ENCODE peak calls at places on chromosomes 6 and 20, in nine cellular contexts. W is HCT116, G is A549, O is HepG2, U is GM23338, D is Panc1, F is SK-N-SH, S is K562, Z is GM12878. H is an unnamed sample.

GRCh38 chr6:90393232-90393884 is 96.7 kb upstream of the BACH2 start:
- DNase-seq in W (peak), G (peak), O (peak), U (peak), D (no peak), F (peak), S (peak), Z (no peak), H (peak)

GRCh38 chr6:157096522-157096921 is 226.8 kb downstream of the TMEM242 start:
- DNase-seq in W (no peak), G (no peak), O (peak), U (no peak), D (no peak), F (no peak), S (no peak), Z (no peak), H (no peak)

GRCh38 chr20:64156886-64157875 is 7.1 kb upstream of the MYT1 start:
- DNase-seq in W (no peak), G (no peak), O (no peak), U (no peak), D (no peak), F (no peak), S (no peak), Z (no peak), H (no peak)

GRCh38 chr6:33822575-33823395 is 19.0 kb upstream of the MLN start:
- DNase-seq in W (peak), G (peak), O (peak), U (peak), D (no peak), F (peak), S (peak), Z (no peak), H (no peak)

GRCh38 chr6:117548797-117549301 is 53.5 kb downstream of the GOPC start:
- DNase-seq in W (no peak), G (no peak), O (peak), U (peak), D (no peak), F (no peak), S (no peak), Z (no peak), H (no peak)

GRCh38 chr6:123016431-123017110 is 20.5 kb downstream of the CLVS2 start:
- DNase-seq in W (no peak), G (no peak), O (no peak), U (no peak), D (no peak), F (no peak), S (no peak), Z (no peak), H (no peak)

GRCh38 chr6:99093781-99094180 is 146.0 kb upstream of the FBXL4 start:
- DNase-seq in W (no peak), G (no peak), O (no peak), U (no peak), D (no peak), F (no peak), S (no peak), Z (no peak), H (no peak)

GRCh38 chr20:35828434-35828833 is 56.6 kb downstream of the PHF20 start:
- DNase-seq in W (no peak), G (no peak), O (no peak), U (no peak), D (no peak), F (peak), S (no peak), Z (no peak), H (no peak)

GRCh38 chr6:28003661-28004060 is 46.6 kb downstream of the OR2B6 start:
- DNase-seq in W (no peak), G (no peak), O (no peak), U (no peak), D (no peak), F (no peak), S (no peak), Z (no peak), H (no peak)

GRCh38 chr6:164039954-164040375 is 625.4 kb downstream of the QKI start:
- DNase-seq in W (no peak), G (no peak), O (no peak), U (no peak), D (no peak), F (no peak), S (peak), Z (no peak), H (no peak)

GRCh38 chr6:82761674-82762345 is 303.8 kb downstream of the UBE3D start:
- DNase-seq in W (no peak), G (no peak), O (no peak), U (no peak), D (no peak), F (no peak), S (no peak), Z (no peak), H (no peak)

GRCh38 chr6:130849501-130850039 is 22.4 kb downstream of the SMLR1 start:
- DNase-seq in W (no peak), G (no peak), O (no peak), U (no peak), D (no peak), F (no peak), S (no peak), Z (no peak), H (no peak)

GRCh38 chr6:75824160-75824559 is 75.1 kb downstream of the MYO6 start:
- DNase-seq in W (no peak), G (no peak), O (no peak), U (no peak), D (no peak), F (no peak), S (no peak), Z (peak), H (no peak)

GRCh38 chr6:143677577-143677890 is 231 bp upstream of the PHACTR2 start:
- DNase-seq in W (no peak), G (no peak), O (no peak), U (no peak), D (no peak), F (no peak), S (no peak), Z (no peak), H (no peak)

GRCh38 chr20:32780749-32781402 is 18.7 kb downstream of the DNMT3B start:
- DNase-seq in W (no peak), G (no peak), O (no peak), U (peak), D (no peak), F (no peak), S (no peak), Z (no peak), H (no peak)

GRCh38 chr20:50724851-50725721 is 6.3 kb upstream of the PARD6B start:
- DNase-seq in W (peak), G (peak), O (peak), U (peak), D (no peak), F (peak), S (peak), Z (no peak), H (no peak)

GRCh38 chr6:7106215-7106751 is 1.5 kb upstream of the RREB1 start:
- DNase-seq in W (no peak), G (no peak), O (peak), U (no peak), D (no peak), F (no peak), S (no peak), Z (no peak), H (no peak)

GRCh38 chr6:7050911-7051779 is 56.6 kb upstream of the RREB1 start:
- DNase-seq in W (no peak), G (no peak), O (no peak), U (peak), D (no peak), F (no peak), S (no peak), Z (no peak), H (peak)

GRCh38 chr6:156886409-156886808 is 109.2 kb downstream of the ARID1B start:
- DNase-seq in W (no peak), G (no peak), O (no peak), U (no peak), D (no peak), F (no peak), S (peak), Z (no peak), H (peak)

GRCh38 chr6:90319044-90319443 is 22.4 kb upstream of the BACH2 start:
- DNase-seq in W (no peak), G (no peak), O (no peak), U (no peak), D (no peak), F (no peak), S (no peak), Z (no peak), H (no peak)

GRCh38 chr6:15044948-15045347 is 200.9 kb upstream of the JARID2 start:
- DNase-seq in W (no peak), G (no peak), O (no peak), U (no peak), D (no peak), F (no peak), S (no peak), Z (no peak), H (no peak)

GRCh38 chr20:58515240-58516212 is at the start of gene APCDD1L:
- DNase-seq in W (no peak), G (no peak), O (no peak), U (peak), D (no peak), F (no peak), S (peak), Z (no peak), H (no peak)

GRCh38 chr20:19026901-19027644 is 185.4 kb upstream of the SLC24A3 start:
- DNase-seq in W (no peak), G (no peak), O (peak), U (peak), D (no peak), F (no peak), S (no peak), Z (no peak), H (no peak)

GRCh38 chr6:29631860-29632731 is 887 bp downstream of the GABBR1 start:
- DNase-seq in W (no peak), G (peak), O (no peak), U (peak), D (no peak), F (peak), S (peak), Z (no peak), H (no peak)
- H3K4me3 ChIP-seq in W (peak), G (peak), O (peak), U (peak), D (peak), F (peak), S (peak), Z (peak), H (peak)

GRCh38 chr6:111986651-111987050 is 67.3 kb upstream of the CCN6 start:
- DNase-seq in W (no peak), G (no peak), O (no peak), U (no peak), D (no peak), F (no peak), S (no peak), Z (no peak), H (no peak)

GRCh38 chr6:111984516-111985201 is 69.2 kb upstream of the CCN6 start:
- DNase-seq in W (no peak), G (no peak), O (no peak), U (no peak), D (no peak), F (no peak), S (no peak), Z (no peak), H (no peak)

GRCh38 chr6:111984081-111984480 is 69.8 kb upstream of the CCN6 start:
- DNase-seq in W (no peak), G (no peak), O (no peak), U (no peak), D (no peak), F (no peak), S (no peak), Z (no peak), H (no peak)

GRCh38 chr6:111987295-111987694 is 66.6 kb upstream of the CCN6 start:
- DNase-seq in W (no peak), G (no peak), O (no peak), U (no peak), D (no peak), F (no peak), S (no peak), Z (no peak), H (no peak)

DNA sequence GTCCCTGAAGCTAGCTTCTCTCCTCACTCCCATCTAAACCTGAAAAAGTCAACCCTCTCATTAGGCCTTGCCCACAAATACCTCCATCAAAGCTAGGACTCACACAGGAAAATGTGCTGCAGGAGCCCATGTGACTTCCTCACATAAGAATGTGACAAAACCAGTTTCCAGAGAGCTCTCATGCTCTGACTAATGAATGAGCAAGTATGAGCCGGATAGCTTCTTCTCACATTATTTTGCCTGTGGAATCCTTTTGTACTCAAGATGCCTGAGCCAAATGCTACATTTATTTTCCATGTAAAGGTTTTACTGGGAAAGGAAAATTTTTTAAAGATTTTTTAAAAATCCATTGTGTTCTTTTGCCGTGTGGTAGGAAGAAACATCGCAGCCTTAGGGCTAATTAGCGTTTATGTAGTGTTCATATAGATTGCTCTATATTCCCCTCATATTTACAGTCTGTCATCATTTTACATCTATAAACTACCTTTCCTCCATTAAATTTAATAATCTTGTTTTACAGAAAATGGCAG is 68.6 kb upstream of the CCN6 start:
- DNase-seq in W (peak), G (no peak), O (no peak), U (peak), D (no peak), F (no peak), S (no peak), Z (no peak), H (no peak)
- H3K27ac ChIP-seq in W (peak), G (no peak), O (no peak), U (no peak), D (no peak), F (peak), S (no peak), Z (no peak), H (no peak)

DNA sequence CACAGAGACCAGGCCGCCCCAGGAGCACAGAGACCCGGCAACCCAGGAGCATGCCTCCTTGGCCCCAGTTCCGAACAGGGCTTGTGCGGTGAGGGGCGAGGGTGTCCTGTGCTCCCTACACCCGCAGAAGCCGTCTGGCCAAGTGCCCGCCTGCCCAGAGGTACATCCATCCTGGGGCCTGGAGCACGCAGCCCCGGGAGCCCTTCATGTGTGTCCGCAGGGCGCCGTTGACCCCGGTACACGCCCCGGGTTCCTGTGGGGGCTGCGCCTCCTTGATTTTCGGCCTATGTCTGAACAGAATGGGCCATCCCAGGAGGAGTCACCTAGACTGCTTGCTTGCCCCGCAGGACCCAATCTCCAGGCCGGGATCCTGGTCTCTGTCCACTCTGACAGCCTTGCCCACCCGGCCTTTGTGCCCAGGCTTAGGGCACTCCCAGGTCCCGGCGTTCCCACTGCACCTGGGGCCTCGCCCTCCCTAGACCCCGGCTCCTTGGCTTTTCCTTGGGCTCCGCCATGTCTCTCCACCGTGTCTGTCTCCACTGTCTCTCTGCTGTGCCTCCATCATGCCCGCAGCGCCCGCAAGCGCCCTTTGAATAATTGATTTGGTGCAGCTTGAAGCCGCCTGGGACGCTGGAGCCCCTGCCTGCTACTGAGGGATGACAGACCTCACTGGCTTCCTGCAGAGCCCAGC is 219.9 kb downstream of the ERMARD start:
- DNase-seq in W (no peak), G (no peak), O (no peak), U (no peak), D (no peak), F (peak), S (no peak), Z (no peak), H (no peak)
- TF ChIP-seq REST in W (no peak), G (no peak), O (no peak), U (no peak), D (no peak), F (no peak), S (no peak), Z (no peak), H (no peak)

GRCh38 chr20:3172126-3172932 is 1.0 kb downstream of the LZTS3 start:
- DNase-seq in W (no peak), G (no peak), O (no peak), U (no peak), D (no peak), F (no peak), S (no peak), Z (no peak), H (no peak)
- H3K4me3 ChIP-seq in W (peak), G (peak), O (peak), U (peak), D (peak), F (peak), S (peak), Z (no peak), H (no peak)

GRCh38 chr20:59646487-59646886 is 42.1 kb downstream of the PHACTR3 start:
- DNase-seq in W (no peak), G (no peak), O (no peak), U (no peak), D (no peak), F (no peak), S (no peak), Z (no peak), H (no peak)
- H3K27ac ChIP-seq in W (no peak), G (no peak), O (no peak), U (no peak), D (no peak), F (no peak), S (no peak), Z (no peak), H (no peak)

GRCh38 chr20:20209684-20210083 is 157.4 kb downstream of the CFAP61 start:
- DNase-seq in W (no peak), G (no peak), O (no peak), U (no peak), D (no peak), F (no peak), S (no peak), Z (no peak), H (no peak)

GRCh38 chr20:20210943-20211273 is 157.0 kb upstream of the INSM1 start:
- DNase-seq in W (no peak), G (no peak), O (no peak), U (no peak), D (no peak), F (no peak), S (no peak), Z (no peak), H (no peak)

GRCh38 chr20:20211988-20212518 is 155.9 kb upstream of the INSM1 start:
- DNase-seq in W (no peak), G (no peak), O (no peak), U (no peak), D (no peak), F (no peak), S (no peak), Z (no peak), H (no peak)

GRCh38 chr20:20211274-20211987 is 156.5 kb upstream of the INSM1 start:
- DNase-seq in W (no peak), G (no peak), O (no peak), U (no peak), D (no peak), F (no peak), S (no peak), Z (no peak), H (no peak)

DNA sequence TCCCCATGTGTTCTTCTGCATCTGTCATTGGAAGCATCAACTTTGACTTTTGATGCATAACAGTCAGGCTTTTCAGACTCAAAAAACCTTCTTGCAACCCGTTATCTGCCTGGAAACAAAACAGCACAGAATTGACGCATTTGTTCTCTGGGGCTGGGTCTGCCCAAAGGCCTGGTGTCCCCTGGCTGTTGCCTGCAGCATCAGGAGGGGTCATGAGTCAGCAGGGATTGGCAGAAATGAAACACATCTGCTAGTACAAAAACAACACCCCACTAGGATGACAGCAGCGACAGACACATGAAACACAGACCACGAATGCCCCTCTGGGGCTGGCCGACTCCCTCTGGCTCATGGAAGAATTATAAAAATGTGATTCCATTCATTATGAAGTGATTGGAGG is 157.6 kb upstream of the INSM1 start:
- DNase-seq in W (no peak), G (no peak), O (no peak), U (no peak), D (no peak), F (peak), S (no peak), Z (no peak), H (no peak)
- TF ChIP-seq REST in W (no peak), G (no peak), O (no peak), U (no peak), D (no peak), F (no peak), S (no peak), Z (no peak), H (no peak)

DNA sequence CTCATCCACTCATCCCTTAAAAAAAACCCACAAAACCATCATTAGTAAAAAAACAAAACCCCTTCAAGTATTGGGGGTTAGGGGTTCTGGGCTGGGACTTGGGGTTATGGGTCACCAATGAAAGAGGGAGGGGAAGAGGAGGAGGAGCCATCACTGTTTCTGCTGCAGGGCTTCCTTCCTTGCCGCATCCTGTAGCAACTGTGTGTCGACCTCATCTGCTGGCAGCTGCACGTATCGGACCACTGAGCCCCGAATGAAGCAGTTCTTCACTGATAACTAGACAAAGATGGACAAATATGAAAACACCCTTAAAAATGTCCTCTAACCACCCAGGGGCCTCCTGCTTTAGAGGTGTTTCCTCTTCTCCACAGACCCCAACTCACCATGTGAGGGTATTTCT is 2.1 kb upstream of the VARS1 start:
- DNase-seq in W (no peak), G (no peak), O (no peak), U (no peak), D (no peak), F (no peak), S (peak), Z (no peak), H (no peak)
- H3K4me3 ChIP-seq in W (no peak), G (no peak), O (no peak), U (no peak), D (no peak), F (no peak), S (no peak), Z (no peak), H (no peak)

DNA sequence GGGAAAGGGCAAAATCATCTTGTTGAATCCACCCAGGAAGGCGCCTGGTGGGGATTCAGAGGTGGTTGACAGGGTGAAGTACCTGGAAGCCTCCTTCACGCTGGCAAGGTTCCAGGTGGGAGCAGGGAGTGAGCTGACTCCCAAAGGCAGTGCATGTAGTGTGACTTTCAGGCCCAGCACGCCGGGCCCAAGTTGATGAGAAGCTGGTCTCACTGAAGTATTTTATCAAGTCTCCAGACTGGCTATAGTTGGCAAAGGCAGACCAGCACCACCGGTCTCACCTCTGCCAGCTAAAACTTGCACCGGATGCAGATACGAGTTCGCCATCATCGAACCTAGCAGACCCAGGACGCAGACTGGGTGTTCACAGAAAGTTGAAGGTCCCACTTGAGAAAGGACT is 16.5 kb downstream of the PPP1R10 start:
- DNase-seq in W (no peak), G (no peak), O (no peak), U (no peak), D (no peak), F (no peak), S (no peak), Z (no peak), H (no peak)
- H3K27ac ChIP-seq in W (no peak), G (no peak), O (no peak), U (peak), D (no peak), F (peak), S (no peak), Z (no peak), H (no peak)

H was measured in HL-60.